ENCODE peak calls at places on chromosomes 16 and 17, in seven cellular contexts. W is heart left ventricle, G is heart right ventricle, F is uterus, O is H1, C is left ventricle myocardium inferior, A is HL-60. D is an unnamed sample.

GRCh38 chr17:80671823-80672105 is 127.1 kb downstream of the RPTOR start:
- DNase-seq in G (no peak), W (no peak), F (no peak), O (no peak), C (no peak), A (no peak), D (no peak)

GRCh38 chr16:47905771-47906170 is 250.0 kb downstream of the ABCC12 start:
- DNase-seq in O (no peak), C (no peak), F (no peak), W (no peak), A (no peak), G (no peak), D (no peak)

GRCh38 chr16:57258910-57259475 is 13.9 kb downstream of the ARL2BP start:
- DNase-seq in C (no peak), O (no peak), G (no peak), A (no peak), W (no peak), F (no peak), D (no peak)

GRCh38 chr16:27426423-27427408 is 24.7 kb downstream of the IL21R start:
- DNase-seq in A (no peak), C (no peak), G (peak; percentile 8), F (no peak), O (no peak), W (no peak), D (peak; percentile 81)

GRCh38 chr16:31334934-31335333 is 20.0 kb upstream of the ITGAX start:
- DNase-seq in A (no peak), W (no peak), G (no peak), C (no peak), F (no peak), O (no peak), D (no peak)

GRCh38 chr17:74677558-74678466 is 34.9 kb downstream of the CD300LF start:
- DNase-seq in C (peak; percentile 55), W (peak; percentile 72), F (no peak), O (no peak), G (peak; percentile 34), A (no peak), D (no peak)

GRCh38 chr16:4361944-4362311 is 9.7 kb upstream of the VASN start:
- DNase-seq in C (no peak), G (no peak), O (no peak), W (no peak), F (no peak), A (no peak), D (no peak)

GRCh38 chr17:80265205-80266068 is 4.8 kb downstream of the RNF213 start:
- DNase-seq in A (no peak), C (no peak), G (no peak), F (no peak), O (no peak), W (no peak), D (peak; percentile 75)

GRCh38 chr17:35028531-35029262 is 34.8 kb downstream of the RFFL start:
- DNase-seq in C (no peak), G (no peak), F (no peak), A (no peak), O (no peak), W (no peak), D (no peak)

GRCh38 chr16:66273644-66274334 is 92.7 kb upstream of the CDH5 start:
- DNase-seq in G (no peak), O (no peak), A (no peak), W (no peak), F (no peak), C (no peak), D (no peak)

GRCh38 chr17:78973196-78973595 is 6.5 kb downstream of the LGALS3BP start:
- DNase-seq in W (no peak), C (no peak), G (no peak), O (no peak), F (no peak), A (no peak), D (no peak)

GRCh38 chr17:82238562-82239201 is 9.8 kb downstream of the SLC16A3 start:
- DNase-seq in C (peak; percentile 80), W (peak; percentile 87), O (no peak), F (peak; percentile 82), A (peak; percentile 72), G (peak; percentile 82), D (peak; percentile 70)

GRCh38 chr17:57783338-57783742 is 38.2 kb upstream of the CCDC182 start:
- DNase-seq in G (peak; percentile 61), F (peak; percentile 36), A (peak; percentile 53), C (peak; percentile 70), O (peak; percentile 70), W (peak; percentile 71), D (peak; percentile 90)

GRCh38 chr16:30929167-30929566 is 5.8 kb downstream of the FBXL19 start:
- DNase-seq in W (no peak), A (no peak), G (no peak), F (no peak), C (no peak), O (no peak), D (peak; percentile 52)

GRCh38 chr16:57044931-57045693 is 47.3 kb upstream of the CPNE2 start:
- DNase-seq in F (no peak), G (no peak), O (no peak), A (no peak), C (no peak), W (no peak), D (peak; percentile 59)

GRCh38 chr17:9401434-9401833 is 174.2 kb downstream of the STX8 start:
- DNase-seq in A (no peak), O (no peak), F (no peak), W (no peak), G (no peak), C (no peak), D (no peak)

GRCh38 chr17:27576429-27577123 is 54.4 kb upstream of the LGALS9 start:
- DNase-seq in A (no peak), G (no peak), C (no peak), F (no peak), W (no peak), O (no peak), D (no peak)

GRCh38 chr17:16214190-16215001 is 938 bp downstream of the NCOR1 start:
- DNase-seq in G (no peak), C (no peak), O (no peak), F (no peak), A (no peak), W (no peak), D (no peak)

GRCh38 chr17:41736983-41737679 is 2.7 kb upstream of the HAP1 start:
- DNase-seq in O (no peak), C (no peak), F (no peak), A (no peak), G (no peak), W (no peak), D (no peak)
- TF ChIP-seq CTCF in O (no peak), C (no peak), F (no peak), A (no peak), G (no peak), W (no peak), D (no peak)

GRCh38 chr17:62818491-62818890 is 10.4 kb upstream of the MARCHF10 start:
- DNase-seq in G (no peak), C (no peak), A (no peak), O (no peak), W (no peak), F (no peak), D (no peak)
- TF ChIP-seq CTCF in G (no peak), C (no peak), A (no peak), O (no peak), W (no peak), F (no peak), D (no peak)

GRCh38 chr16:75481475-75481874 is 13.8 kb downstream of the CHST6 start:
- DNase-seq in A (no peak), G (no peak), O (no peak), C (no peak), W (no peak), F (no peak), D (no peak)
- TF ChIP-seq CTCF in A (no peak), G (no peak), O (no peak), C (no peak), W (no peak), F (no peak), D (no peak)

GRCh38 chr17:4156750-4157381 is 13.9 kb downstream of the CYB5D2 start:
- DNase-seq in G (no peak), O (no peak), F (no peak), A (no peak), C (no peak), W (no peak), D (no peak)
- TF ChIP-seq CTCF in G (no peak), O (peak; percentile 45), F (no peak), A (no peak), C (peak; percentile 20), W (no peak), D (no peak)

GRCh38 chr17:75856062-75856681 is 1.0 kb upstream of the WBP2 start:
- DNase-seq in A (no peak), O (no peak), C (no peak), F (no peak), G (no peak), W (no peak), D (no peak)
- TF ChIP-seq CTCF in A (no peak), O (peak; percentile 61), C (no peak), F (no peak), G (no peak), W (no peak), D (no peak)

DNA sequence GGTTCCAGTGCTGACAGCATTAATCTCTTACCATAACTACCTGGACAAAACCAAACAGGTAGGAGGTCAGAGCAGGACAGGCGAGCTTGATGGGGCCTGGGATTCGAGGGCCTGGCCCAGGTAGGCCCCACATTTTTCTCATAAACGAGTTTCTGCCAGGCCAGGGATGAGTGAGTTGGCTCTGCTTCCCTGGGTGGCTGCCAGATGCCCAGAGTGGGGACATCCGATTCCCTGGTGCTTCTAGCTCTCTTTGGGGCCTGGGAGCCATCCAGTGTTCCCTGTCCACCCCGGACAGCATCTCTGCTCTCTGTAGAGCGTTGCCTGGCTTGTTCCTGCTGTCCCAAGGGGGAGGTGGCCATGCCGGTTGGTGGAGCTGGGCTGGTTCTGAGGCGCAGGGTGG is 25.1 kb downstream of the TSC2 start:
- DNase-seq in G (no peak), C (no peak), F (no peak), A (no peak), O (no peak), W (no peak), D (no peak)
- TF ChIP-seq CTCF in G (no peak), C (no peak), F (no peak), A (no peak), O (no peak), W (no peak), D (no peak)